ENCODE peak calls at places on chromosomes 11 and 22, in four cellular contexts. One of them, this sample, is unnamed. For H3K4me1, the result is how much of the 10 kb centered on the place peaks cover.

GRCh38 chr22:25172153-25172552 is 27.5 kb upstream of the CRYBB3 start:
- DNase-seq in ovary: no peak
- DNase-seq in stomach: peak
- DNase-seq in IMR-90: no peak
- DNase-seq in this sample: no peak

GRCh38 chr11:116187026-116187425 is 585.8 kb downstream of the BUD13 start:
- DNase-seq in ovary: no peak
- DNase-seq in stomach: no peak
- DNase-seq in IMR-90: no peak
- DNase-seq in this sample: no peak

GRCh38 chr11:6992026-6992425 is 28.1 kb downstream of the ZNF214 start:
- DNase-seq in ovary: no peak
- DNase-seq in stomach: no peak
- DNase-seq in IMR-90: peak
- DNase-seq in this sample: no peak

GRCh38 chr11:37105456-37105855 is 507.4 kb upstream of the RAG2 start:
- DNase-seq in ovary: no peak
- DNase-seq in stomach: no peak
- DNase-seq in IMR-90: no peak
- DNase-seq in this sample: no peak

GRCh38 chr11:35223429-35223828 is 84.5 kb downstream of the CD44 start:
- DNase-seq in ovary: no peak
- DNase-seq in stomach: no peak
- DNase-seq in IMR-90: peak
- DNase-seq in this sample: no peak

GRCh38 chr11:75492181-75492820 is 33.4 kb downstream of the GDPD5 start:
- DNase-seq in ovary: no peak
- DNase-seq in stomach: peak
- DNase-seq in IMR-90: peak
- DNase-seq in this sample: no peak

GRCh38 chr11:33670250-33671011 is 30.2 kb downstream of the C11orf91 start:
- DNase-seq in ovary: no peak
- DNase-seq in stomach: no peak
- DNase-seq in IMR-90: peak
- DNase-seq in this sample: no peak

GRCh38 chr11:103110406-103110805 is 1.2 kb downstream of the DYNC2H1 start:
- DNase-seq in ovary: no peak
- DNase-seq in stomach: no peak
- DNase-seq in IMR-90: peak
- DNase-seq in this sample: no peak

GRCh38 chr22:41915783-41916493 is 1.1 kb upstream of the SHISA8 start:
- DNase-seq in ovary: no peak
- DNase-seq in stomach: no peak
- DNase-seq in IMR-90: no peak
- DNase-seq in this sample: no peak
- H3K4me1 ChIP-seq in ovary: under half
- H3K4me1 ChIP-seq in stomach: under half
- H3K4me1 ChIP-seq in IMR-90: under half
- H3K4me1 ChIP-seq in this sample: under half

GRCh38 chr22:20552913-20553401 is 45.5 kb downstream of the MED15 start:
- DNase-seq in ovary: peak
- DNase-seq in stomach: no peak
- DNase-seq in IMR-90: peak
- DNase-seq in this sample: no peak
- H3K27ac ChIP-seq in ovary: peak
- H3K27ac ChIP-seq in stomach: peak
- H3K27ac ChIP-seq in IMR-90: peak
- H3K27ac ChIP-seq in this sample: peak

GRCh38 chr22:41917906-41918791 is 3.3 kb upstream of the SHISA8 start:
- DNase-seq in ovary: no peak
- DNase-seq in stomach: peak
- DNase-seq in IMR-90: peak
- DNase-seq in this sample: peak

GRCh38 chr22:41920271-41920976 is 5.5 kb upstream of the SHISA8 start:
- DNase-seq in ovary: no peak
- DNase-seq in stomach: no peak
- DNase-seq in IMR-90: no peak
- DNase-seq in this sample: no peak

GRCh38 chr22:41917375-41917905 is 2.6 kb upstream of the SHISA8 start:
- DNase-seq in ovary: no peak
- DNase-seq in stomach: no peak
- DNase-seq in IMR-90: no peak
- DNase-seq in this sample: no peak

GRCh38 chr22:41916745-41917358 is 2.0 kb upstream of the SHISA8 start:
- DNase-seq in ovary: no peak
- DNase-seq in stomach: no peak
- DNase-seq in IMR-90: no peak
- DNase-seq in this sample: no peak

DNA sequence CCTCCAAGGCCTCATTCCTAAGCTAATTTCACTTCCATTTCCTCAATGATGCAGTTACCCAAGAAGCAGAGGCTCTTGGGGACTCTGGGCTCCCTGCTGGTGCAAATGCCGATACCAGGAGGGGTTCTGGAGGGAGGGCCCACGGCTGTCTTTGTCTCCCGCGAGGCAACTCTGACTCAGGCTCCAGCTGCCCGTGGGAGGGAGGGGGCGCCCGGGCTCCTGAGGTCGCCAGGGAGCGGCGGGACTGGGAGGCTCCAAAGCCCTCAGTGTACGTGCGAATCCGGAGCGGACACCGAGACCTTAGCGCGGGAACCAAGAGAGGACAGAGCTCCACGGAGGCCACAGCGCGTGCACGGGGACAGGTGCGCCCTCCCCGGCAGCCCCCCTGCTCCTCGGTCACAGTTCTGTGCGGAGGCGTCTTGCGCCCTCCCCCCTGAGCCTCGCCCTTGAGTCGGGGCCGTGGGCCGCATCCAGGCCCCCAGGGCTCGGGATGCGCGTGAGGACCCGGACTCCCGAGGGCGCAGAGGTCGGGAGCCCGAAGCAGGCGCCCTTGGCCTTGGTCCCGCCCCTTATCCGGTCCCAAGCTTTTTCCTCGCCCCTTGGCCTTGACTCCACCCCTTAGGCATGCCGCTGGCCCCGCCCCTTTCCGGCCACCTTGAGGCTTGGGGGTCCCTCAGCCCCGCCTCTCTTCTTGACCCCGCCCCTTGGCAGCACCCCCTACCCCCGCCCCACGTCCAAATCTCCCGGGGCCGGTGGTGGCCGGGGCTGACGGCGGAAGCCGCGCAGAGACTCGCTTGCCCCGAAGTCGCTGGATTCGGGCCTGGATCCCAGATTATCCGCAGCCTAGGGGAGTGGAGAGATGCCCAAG is 4.7 kb upstream of the SHISA8 start:
- DNase-seq in ovary: peak
- DNase-seq in stomach: peak
- DNase-seq in IMR-90: peak
- DNase-seq in this sample: peak
- TF ChIP-seq POLR2A in ovary: no peak
- TF ChIP-seq POLR2A in stomach: no peak
- TF ChIP-seq POLR2A in IMR-90: no peak
- TF ChIP-seq POLR2A in this sample: no peak

DNA sequence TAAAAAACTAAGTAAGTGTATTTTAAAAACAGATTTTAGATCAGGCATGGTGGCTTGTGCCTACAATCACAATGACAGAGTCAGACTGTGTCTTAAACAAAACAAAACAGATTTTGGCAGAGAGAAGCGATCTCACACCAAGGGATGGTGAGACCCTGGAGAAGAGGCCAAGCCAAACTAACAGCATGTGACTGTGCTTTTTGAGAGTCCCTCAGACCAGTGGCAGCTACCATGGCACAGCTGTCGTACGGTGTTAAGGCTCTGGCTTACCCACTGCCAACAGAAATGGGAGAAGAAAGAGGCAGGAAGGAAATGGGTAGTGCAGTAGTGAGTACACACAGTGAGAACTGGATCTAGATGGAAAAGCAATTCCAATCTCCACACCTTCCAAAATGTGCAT is 60.6 kb downstream of the SGSM3 start:
- DNase-seq in ovary: no peak
- DNase-seq in stomach: no peak
- DNase-seq in IMR-90: no peak
- DNase-seq in this sample: no peak
- H3K4me1 ChIP-seq in ovary: under half
- H3K4me1 ChIP-seq in stomach: under half
- H3K4me1 ChIP-seq in IMR-90: under half
- H3K4me1 ChIP-seq in this sample: under half

GRCh38 chr11:613369-613968 is 2.3 kb downstream of the IRF7 start:
- DNase-seq in ovary: peak
- DNase-seq in stomach: peak
- DNase-seq in IMR-90: no peak
- DNase-seq in this sample: no peak
- H3K27ac ChIP-seq in ovary: no peak
- H3K27ac ChIP-seq in stomach: peak
- H3K27ac ChIP-seq in IMR-90: no peak
- H3K27ac ChIP-seq in this sample: no peak

DNA sequence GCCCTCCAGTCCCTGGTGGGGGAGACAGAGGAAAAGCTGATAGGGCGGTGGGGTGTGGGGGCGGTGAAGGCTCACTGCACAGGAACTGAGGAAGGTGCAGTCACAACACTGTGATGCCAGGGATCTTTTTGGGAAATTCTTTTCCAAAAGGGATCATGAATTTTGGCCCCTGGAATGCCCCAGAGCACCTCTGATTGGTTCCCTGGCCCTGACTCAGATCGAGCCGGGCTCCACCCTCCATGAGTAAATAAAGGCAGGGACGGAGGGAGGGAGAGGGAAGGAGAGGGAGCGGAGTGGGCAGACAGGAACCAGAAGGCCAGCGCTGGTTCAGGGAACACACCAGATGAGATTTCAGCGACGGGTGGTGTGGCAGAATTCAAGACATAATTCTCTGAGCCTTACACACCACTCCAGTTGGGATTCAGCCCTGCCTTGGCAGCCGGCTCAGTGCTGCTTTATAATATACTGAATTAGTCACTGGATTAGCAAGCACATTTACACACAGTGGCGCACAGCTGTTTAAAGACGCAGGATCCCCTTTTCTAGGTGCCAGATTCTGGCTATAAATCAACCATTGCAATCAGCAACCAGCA is 80.3 kb downstream of the ETS1 start:
- DNase-seq in ovary: peak
- DNase-seq in stomach: peak
- DNase-seq in IMR-90: peak
- DNase-seq in this sample: peak
- TF ChIP-seq POLR2A in ovary: no peak
- TF ChIP-seq POLR2A in stomach: no peak
- TF ChIP-seq POLR2A in IMR-90: peak
- TF ChIP-seq POLR2A in this sample: peak

GRCh38 chr22:26483439-26484359 is at the start of the genes HPS4 and SRRD:
- DNase-seq in ovary: peak
- DNase-seq in stomach: peak
- DNase-seq in IMR-90: peak
- DNase-seq in this sample: peak
- H3K4me1 ChIP-seq in ovary: under half
- H3K4me1 ChIP-seq in stomach: half or more
- H3K4me1 ChIP-seq in IMR-90: under half
- H3K4me1 ChIP-seq in this sample: half or more

This sample was measured in adrenal gland.